ENCODE peak calls at places on chromosomes 13 and 19, in four cellular contexts. G, B, E and Y are unnamed samples.

GRCh38 chr13:20495087-20496023 is 30.3 kb downstream of the CRYL1 start:
- DNase-seq in G (peak), B (peak), E (peak), Y (peak)

GRCh38 chr13:75636339-75637095 is 387 bp downstream of the LMO7 start:
- DNase-seq in G (no peak), B (peak), E (peak), Y (peak)

GRCh38 chr19:27859689-27860088 is 1353.3 kb downstream of the UQCRFS1 start:
- DNase-seq in G (no peak), B (no peak), E (no peak), Y (no peak)

GRCh38 chr13:77267362-77267761 is 59.5 kb downstream of the MYCBP2 start:
- DNase-seq in G (no peak), B (no peak), E (no peak), Y (no peak)

GRCh38 chr13:32791545-32792172 is 205.4 kb downstream of the PDS5B start:
- DNase-seq in G (peak), B (peak), E (no peak), Y (no peak)

GRCh38 chr19:44576843-44577565 is 36.4 kb upstream of the IGSF23 start:
- DNase-seq in G (no peak), B (peak), E (peak), Y (peak)

GRCh38 chr19:41795031-41795461 is 1.3 kb upstream of the CEACAM3 start:
- DNase-seq in G (peak), B (peak), E (peak), Y (peak)

GRCh38 chr13:31885994-31886393 is 145.6 kb upstream of the FRY start:
- DNase-seq in G (no peak), B (no peak), E (no peak), Y (no peak)

GRCh38 chr19:30447276-30447870 is 75.2 kb downstream of the ZNF536 start:
- DNase-seq in G (no peak), B (no peak), E (no peak), Y (no peak)

GRCh38 chr13:37747071-37747612 is 122.4 kb downstream of the TRPC4 start:
- DNase-seq in G (no peak), B (no peak), E (no peak), Y (no peak)

GRCh38 chr13:109645831-109646230 is 140.6 kb downstream of the IRS2 start:
- DNase-seq in G (no peak), B (no peak), E (no peak), Y (no peak)

GRCh38 chr13:95530178-95530577 is 22.3 kb upstream of the CLDN10 start:
- DNase-seq in G (no peak), B (peak), E (no peak), Y (no peak)

GRCh38 chr13:72405441-72405840 is 322.0 kb downstream of the MZT1 start:
- DNase-seq in G (no peak), B (no peak), E (no peak), Y (no peak)

GRCh38 chr13:23945612-23946011 is 48.3 kb upstream of the C1QTNF9B start:
- DNase-seq in G (no peak), B (no peak), E (no peak), Y (peak)

GRCh38 chr19:8724276-8724675 is 2.8 kb downstream of the OR2Z1 start:
- DNase-seq in G (no peak), B (no peak), E (no peak), Y (no peak)

GRCh38 chr13:73171242-73171641 is 112.4 kb downstream of the KLF5 start:
- DNase-seq in G (no peak), B (no peak), E (no peak), Y (no peak)

GRCh38 chr19:6678690-6679109 is 8.7 kb upstream of the TNFSF14 start:
- DNase-seq in G (no peak), B (no peak), E (no peak), Y (no peak)

GRCh38 chr19:21314676-21315075 is 14.5 kb downstream of the ZNF708 start:
- DNase-seq in G (no peak), B (no peak), E (no peak), Y (no peak)

GRCh38 chr19:56092685-56093631 is 28.1 kb downstream of the ZNF787 start:
- DNase-seq in G (no peak), B (no peak), E (no peak), Y (no peak)

GRCh38 chr13:114029866-114030625 is 56.2 kb upstream of the C13orf46 start:
- DNase-seq in G (no peak), B (peak), E (no peak), Y (no peak)

GRCh38 chr19:16247353-16248182 is 49.9 kb downstream of the AP1M1 start:
- DNase-seq in G (peak), B (peak), E (peak), Y (peak)

GRCh38 chr19:15010497-15011255 is 31.0 kb upstream of the SLC1A6 start:
- DNase-seq in G (no peak), B (no peak), E (no peak), Y (peak)

GRCh38 chr13:33218426-33218825 is 67.1 kb downstream of the STARD13 start:
- DNase-seq in G (no peak), B (no peak), E (no peak), Y (no peak)

GRCh38 chr13:78098249-78098648 is 179.6 kb upstream of the EDNRB start:
- DNase-seq in G (no peak), B (no peak), E (no peak), Y (no peak)

GRCh38 chr13:98111168-98112098 is 31.5 kb upstream of the FARP1 start:
- DNase-seq in G (no peak), B (no peak), E (no peak), Y (no peak)

GRCh38 chr19:48513289-48514122 is 1.9 kb upstream of the LMTK3 start:
- DNase-seq in G (no peak), B (peak), E (peak), Y (peak)

GRCh38 chr13:41274881-41275280 is 11.5 kb upstream of the MTRF1 start:
- DNase-seq in G (no peak), B (no peak), E (no peak), Y (no peak)

GRCh38 chr13:40197049-40197448 is 469.4 kb downstream of the FOXO1 start:
- DNase-seq in G (no peak), B (no peak), E (no peak), Y (no peak)

GRCh38 chr19:1133471-1133929 is 29.7 kb downstream of the GPX4 start:
- DNase-seq in G (peak), B (no peak), E (peak), Y (peak)

GRCh38 chr13:23987331-23987730 is 90.0 kb upstream of the C1QTNF9B start:
- DNase-seq in G (no peak), B (no peak), E (no peak), Y (no peak)

GRCh38 chr19:46598372-46598917 is 2.7 kb upstream of the CALM3 start:
- DNase-seq in G (no peak), B (no peak), E (no peak), Y (no peak)

GRCh38 chr13:29260684-29261083 is 334.8 kb downstream of the SLC7A1 start:
- DNase-seq in G (no peak), B (no peak), E (no peak), Y (no peak)

GRCh38 chr13:62931901-62932883 is 1516.5 kb upstream of the PCDH20 start:
- DNase-seq in G (no peak), B (no peak), E (no peak), Y (no peak)

GRCh38 chr13:110382830-110383229 is 75.7 kb downstream of the COL4A2 start:
- DNase-seq in G (no peak), B (no peak), E (no peak), Y (no peak)

GRCh38 chr19:56507446-56508281 is at the start of gene ZNF471:
- DNase-seq in G (no peak), B (no peak), E (no peak), Y (peak)

GRCh38 chr13:110913322-110913721 is 1.5 kb downstream of the ANKRD10 start:
- DNase-seq in G (no peak), B (peak), E (no peak), Y (no peak)

GRCh38 chr13:79393564-79394249 is 12.3 kb downstream of the RBM26 start:
- DNase-seq in G (no peak), B (peak), E (no peak), Y (no peak)

GRCh38 chr13:32650705-32651311 is 64.6 kb downstream of the PDS5B start:
- DNase-seq in G (peak), B (peak), E (peak), Y (peak)

DNA sequence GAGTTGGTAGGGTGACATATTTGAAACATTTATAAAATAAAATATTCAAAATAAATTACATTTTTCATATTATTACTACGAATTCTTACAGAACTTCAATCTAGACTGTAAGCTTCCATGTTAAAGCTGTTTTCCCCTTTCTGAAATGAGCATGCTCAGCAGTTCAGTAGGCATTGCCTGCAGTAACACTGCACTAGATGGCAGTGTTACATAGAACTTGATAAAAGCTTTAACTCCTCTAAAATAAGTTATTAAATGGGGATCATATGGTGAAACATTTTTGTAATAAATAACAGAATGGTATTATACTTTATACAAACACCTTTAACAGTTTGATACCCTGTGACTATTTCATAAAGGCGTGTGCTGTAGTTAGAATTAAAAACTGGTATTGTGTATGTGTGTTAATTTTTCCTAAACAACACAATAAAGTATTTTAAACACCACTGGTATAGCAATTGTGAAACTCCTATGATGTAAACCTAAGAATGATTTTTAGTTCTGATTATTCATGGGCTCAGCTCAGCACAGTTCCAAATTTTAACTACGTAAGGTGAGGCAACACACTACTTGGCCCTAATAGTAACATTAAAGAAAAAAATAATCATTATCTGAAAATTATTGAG is 11.6 kb upstream of the GPR18 start:
- DNase-seq in G (no peak), B (peak), E (no peak), Y (no peak)
- TF ChIP-seq TCF7 in G (no peak), B (no peak), E (no peak), Y (no peak)

GRCh38 chr13:46964789-46965527 is 68.1 kb upstream of the HTR2A start:
- DNase-seq in G (no peak), B (no peak), E (no peak), Y (no peak)
- TF ChIP-seq ETV6 in G (no peak), B (no peak), E (no peak), Y (no peak)

GRCh38 chr13:106088094-106088493 is 447.4 kb downstream of the EFNB2 start:
- DNase-seq in G (no peak), B (no peak), E (no peak), Y (no peak)

GRCh38 chr13:106089251-106089940 is 446.1 kb downstream of the EFNB2 start:
- DNase-seq in G (no peak), B (no peak), E (no peak), Y (no peak)

GRCh38 chr13:106087201-106087600 is 448.3 kb downstream of the EFNB2 start:
- DNase-seq in G (no peak), B (no peak), E (no peak), Y (no peak)

GRCh38 chr13:106078191-106078590 is 457.3 kb downstream of the EFNB2 start:
- DNase-seq in G (no peak), B (no peak), E (no peak), Y (no peak)

DNA sequence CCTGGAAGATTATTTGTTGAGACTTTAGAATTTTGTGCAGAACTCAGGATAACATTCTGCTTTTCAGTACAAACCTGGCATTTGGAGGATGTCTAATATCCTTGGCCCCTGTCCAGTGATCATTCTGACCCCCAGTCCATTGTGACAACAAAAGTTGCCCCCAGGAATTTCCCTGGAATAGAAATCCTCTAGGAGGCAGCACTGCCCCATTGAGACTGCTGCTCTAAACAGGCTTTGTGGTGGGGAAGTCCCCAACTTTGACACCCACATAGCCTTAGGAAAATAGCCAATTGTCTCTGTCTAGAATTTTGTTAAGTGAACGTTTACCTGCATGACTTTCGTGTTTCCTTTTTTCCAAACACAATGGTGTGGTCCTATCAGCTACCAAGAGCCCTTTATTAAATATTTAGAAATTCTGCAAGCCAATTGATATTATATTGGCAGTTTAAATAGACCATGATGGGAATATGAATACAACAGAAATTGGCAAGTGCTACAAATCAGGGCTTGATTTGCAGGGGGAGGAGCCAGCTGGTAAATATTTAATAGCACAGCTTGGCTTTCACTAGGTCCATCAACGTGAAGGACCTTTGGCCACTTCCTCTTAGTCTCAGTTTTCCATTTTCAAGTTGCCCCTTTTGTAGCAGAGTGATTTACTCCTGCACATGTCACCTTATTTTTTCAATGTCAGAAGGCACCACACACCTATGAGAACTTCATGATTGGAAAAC is 451.7 kb downstream of the EFNB2 start:
- DNase-seq in G (no peak), B (peak), E (no peak), Y (peak)
- TF ChIP-seq TCF7 in G (no peak), B (no peak), E (no peak), Y (no peak)

GRCh38 chr13:26061947-26062346 is 10.1 kb upstream of the SHISA2 start:
- DNase-seq in G (no peak), B (no peak), E (no peak), Y (no peak)

GRCh38 chr13:26062853-26063444 is 11.1 kb upstream of the SHISA2 start:
- DNase-seq in G (no peak), B (peak), E (no peak), Y (no peak)

GRCh38 chr13:26058704-26059103 is 6.9 kb upstream of the SHISA2 start:
- DNase-seq in G (no peak), B (no peak), E (no peak), Y (no peak)

DNA sequence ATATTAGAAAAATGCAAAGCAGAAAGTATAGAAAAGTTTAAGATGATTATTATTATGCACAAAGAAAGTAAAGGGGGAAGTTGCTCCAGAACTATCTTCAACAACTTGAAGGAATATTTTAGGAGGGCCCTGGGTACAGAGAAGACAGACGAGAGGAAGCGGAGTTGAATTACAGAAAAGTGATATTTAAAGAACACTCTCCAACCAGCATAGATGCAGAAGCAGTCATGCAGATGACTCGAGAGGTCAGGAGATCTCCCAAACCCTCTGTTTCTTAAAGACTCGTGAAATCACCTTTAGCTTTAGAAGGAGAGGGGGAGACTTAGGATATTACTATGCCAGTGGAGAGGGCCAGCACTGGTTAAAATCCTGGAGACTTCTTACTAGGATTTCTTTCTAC is 8.6 kb upstream of the SHISA2 start:
- DNase-seq in G (no peak), B (no peak), E (no peak), Y (no peak)
- TF ChIP-seq ETV6 in G (no peak), B (no peak), E (no peak), Y (no peak)

DNA sequence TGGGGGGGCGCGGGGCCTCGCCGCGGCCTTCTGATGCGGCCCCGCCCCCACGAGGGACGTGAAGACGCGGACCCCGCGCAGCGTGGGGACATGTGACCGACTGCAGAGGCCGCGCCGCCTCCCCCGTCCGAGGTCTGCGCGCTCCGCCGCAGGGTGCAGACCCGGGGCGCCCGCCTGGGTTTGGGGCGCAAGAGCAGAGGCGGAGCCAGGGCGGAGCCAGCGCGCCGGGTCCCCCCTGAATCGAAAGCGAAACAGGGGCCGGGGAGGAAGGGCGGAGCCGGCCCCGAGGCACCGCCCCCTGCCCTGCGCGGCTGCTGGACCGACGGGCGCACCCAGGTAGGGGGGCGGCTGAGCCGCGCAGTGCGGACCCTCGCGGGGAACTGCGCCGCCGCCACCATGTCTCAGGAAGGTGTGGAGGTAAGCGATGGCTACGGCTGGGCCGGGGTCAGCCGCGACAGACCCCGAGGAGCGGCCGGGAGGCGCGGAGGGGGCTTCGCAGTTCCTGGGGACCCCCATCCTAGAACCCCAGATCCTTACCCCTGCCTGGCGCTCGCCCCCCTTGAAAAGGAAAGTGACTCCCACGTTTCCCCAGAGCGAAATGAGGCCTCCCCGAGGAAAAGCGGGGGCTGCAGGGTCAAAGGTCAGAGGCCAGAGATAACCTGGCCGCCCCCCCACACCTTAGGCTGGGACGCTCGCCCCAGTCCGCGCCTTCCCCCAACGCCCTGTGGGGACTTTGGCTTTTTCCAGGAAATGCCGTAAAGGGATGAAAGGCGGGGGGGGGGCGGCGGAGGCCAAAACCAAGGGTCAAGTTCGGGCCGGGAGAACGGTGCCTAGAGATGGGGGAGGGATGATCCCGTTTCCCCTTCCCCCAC is at the start of gene SHFL:
- DNase-seq in G (no peak), B (peak), E (peak), Y (peak)
- TF ChIP-seq TCF7 in G (no peak), B (peak), E (no peak), Y (no peak)

GRCh38 chr19:19634516-19635312 is 6.7 kb upstream of the LPAR2 start:
- DNase-seq in G (no peak), B (no peak), E (no peak), Y (no peak)

GRCh38 chr19:19636573-19636972 is 6.9 kb downstream of the GMIP start:
- DNase-seq in G (no peak), B (no peak), E (no peak), Y (no peak)

GRCh38 chr19:19637186-19637522 is 6.3 kb downstream of the GMIP start:
- DNase-seq in G (no peak), B (no peak), E (no peak), Y (no peak)

GRCh38 chr19:19633711-19634515 is 5.9 kb upstream of the LPAR2 start:
- DNase-seq in G (no peak), B (no peak), E (no peak), Y (no peak)

DNA sequence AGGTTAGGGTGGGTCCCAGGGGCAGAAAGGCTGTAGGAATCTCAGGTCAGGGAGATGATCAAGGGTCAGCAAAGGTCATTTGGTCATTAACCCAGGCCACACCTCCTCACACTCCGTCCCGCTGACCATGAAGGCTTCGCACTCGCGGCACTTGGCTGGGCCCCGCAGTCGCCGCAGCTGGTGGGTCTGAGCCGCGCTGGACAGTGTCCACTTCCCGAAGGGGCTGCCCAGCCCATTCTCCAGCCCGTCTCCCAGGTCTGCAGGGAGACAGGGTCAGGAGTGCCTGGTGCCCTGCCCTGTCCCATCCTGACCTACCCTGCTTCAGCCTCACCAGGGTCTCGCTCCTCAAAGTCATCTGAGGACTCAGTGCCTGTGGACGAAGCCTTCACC is 7.3 kb upstream of the LPAR2 start:
- DNase-seq in G (no peak), B (no peak), E (no peak), Y (no peak)
- TF ChIP-seq ETV6 in G (no peak), B (no peak), E (no peak), Y (no peak)

DNA sequence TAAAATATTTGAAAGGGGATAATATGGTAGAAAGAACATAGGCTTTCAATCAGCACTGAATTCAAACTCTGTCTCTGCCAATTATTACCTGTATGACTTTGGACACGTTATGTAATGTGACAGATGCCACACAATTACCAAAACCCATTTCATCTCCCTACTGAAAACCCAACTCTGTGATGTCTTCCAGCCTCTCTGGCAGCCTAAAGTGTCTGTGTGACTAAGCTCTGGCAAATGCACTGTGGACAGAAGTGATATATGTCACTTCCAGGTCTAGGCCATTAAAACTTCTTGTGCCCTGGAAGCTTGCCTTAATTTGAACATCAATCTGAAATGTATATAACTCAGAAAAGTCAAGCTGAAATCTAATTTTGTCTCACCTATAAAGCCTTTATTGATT is 552.0 kb downstream of the RFC3 start:
- DNase-seq in G (no peak), B (no peak), E (no peak), Y (no peak)
- TF ChIP-seq TCF7 in G (no peak), B (no peak), E (no peak), Y (no peak)